ENCODE peak calls at places on chromosomes 11 and 22, in nine cellular contexts. P is CD8-positive, alpha-beta memory T cell; O is pancreas; Q is endodermal cell; M is ovary; I is body of pancreas; T is fibroblast of lung; V is AG04450; E is breast epithelium. R is an unnamed sample.

GRCh38 chr11:91081440-91082088 is 858.7 kb upstream of the CHORDC1 start:
- DNase-seq in P (no peak), O (no peak), Q (peak; percentile 52), M (no peak), I (no peak), T (peak; percentile 93), V (no peak), E (no peak), R (no peak)

GRCh38 chr11:11320820-11321219 is 32.2 kb downstream of the CSNK2A3 start:
- DNase-seq in P (no peak), O (no peak), Q (peak; percentile 57), M (no peak), I (no peak), T (no peak), V (no peak), E (no peak), R (no peak)

GRCh38 chr11:64729851-64730382 is 6.9 kb upstream of the NRXN2 start:
- DNase-seq in P (no peak), O (peak; percentile 67), Q (peak; percentile 98), M (no peak), I (peak; percentile 68), T (no peak), V (no peak), E (no peak), R (peak; percentile 55)

GRCh38 chr22:46727813-46728364 is 10.2 kb downstream of the CERK start:
- DNase-seq in P (no peak), O (peak; percentile 42), Q (no peak), M (no peak), I (no peak), T (no peak), V (no peak), E (no peak), R (no peak)

GRCh38 chr22:28023036-28023435 is 104.0 kb upstream of the PITPNB start:
- DNase-seq in P (no peak), O (no peak), Q (no peak), M (peak; percentile 7), I (no peak), T (no peak), V (no peak), E (no peak), R (no peak)

GRCh38 chr11:116882386-116882785 is 45.0 kb upstream of the APOA1 start:
- DNase-seq in P (no peak), O (no peak), Q (no peak), M (no peak), I (no peak), T (peak; percentile 88), V (peak; percentile 61), E (no peak), R (no peak)

GRCh38 chr11:15161746-15162145 is 47.0 kb downstream of the INSC start:
- DNase-seq in P (no peak), O (no peak), Q (no peak), M (no peak), I (no peak), T (peak; percentile 32), V (no peak), E (no peak), R (no peak)

GRCh38 chr11:105357764-105358163 is 218.2 kb upstream of the CARD18 start:
- DNase-seq in P (no peak), O (no peak), Q (no peak), M (no peak), I (peak; percentile 34), T (no peak), V (peak; percentile 1), E (no peak), R (no peak)

GRCh38 chr11:83070044-83070877 is 1.4 kb downstream of the RAB30 start:
- DNase-seq in P (no peak), O (no peak), Q (peak; percentile 67), M (no peak), I (no peak), T (peak; percentile 81), V (no peak), E (no peak), R (no peak)

GRCh38 chr11:119910056-119910455 is 181.1 kb upstream of the NECTIN1 start:
- DNase-seq in P (no peak), O (no peak), Q (no peak), M (no peak), I (peak; percentile 16), T (no peak), V (no peak), E (no peak), R (peak; percentile 73)
- H3K27me3 ChIP-seq in P (no peaks in the 10 kb centered on the region), O (no peaks in the 10 kb centered on the region), Q (no peaks in the 10 kb centered on the region), M (no peaks in the 10 kb centered on the region), I (no peaks in the 10 kb centered on the region), T (no peaks in the 10 kb centered on the region), V (peaks cover 5% of the 10 kb centered on the region), E (no peaks in the 10 kb centered on the region), R (no peaks in the 10 kb centered on the region)

DNA sequence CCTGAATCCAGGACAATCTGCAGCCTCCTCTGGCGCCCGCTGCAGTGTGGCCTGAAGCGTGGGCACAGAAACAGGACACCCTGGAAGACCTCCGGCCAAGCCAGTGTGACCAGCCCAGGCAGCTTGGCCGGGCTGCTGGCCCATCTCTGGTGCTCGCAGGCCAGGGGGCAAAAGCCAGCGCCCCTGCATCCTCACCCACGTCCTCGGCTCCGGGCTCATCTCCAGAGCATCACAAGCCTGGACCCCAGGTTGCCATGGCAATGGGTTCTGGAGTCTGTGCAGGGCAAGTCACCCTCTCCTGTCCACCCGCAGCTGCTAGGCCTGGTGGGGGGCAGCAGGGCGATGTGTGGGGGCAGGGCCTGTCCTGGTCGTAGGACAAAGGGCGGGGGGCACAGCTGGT is 9.3 kb upstream of the PDGFB start:
- DNase-seq in P (no peak), O (peak; percentile 70), Q (peak; percentile 62), M (no peak), I (no peak), T (no peak), V (no peak), E (no peak), R (no peak)
- H3K4me3 ChIP-seq in P (no peak overlapping the region), O (no peak overlapping the region), Q (no peak overlapping the region), M (no peak overlapping the region), I (no peak overlapping the region), T (no peak overlapping the region), V (no peak overlapping the region), E (no peak overlapping the region), R (no peak overlapping the region)

GRCh38 chr22:26958378-26958777 is 301.0 kb downstream of the MIAT start:
- DNase-seq in P (no peak), O (no peak), Q (no peak), M (no peak), I (no peak), T (no peak), V (no peak), E (no peak), R (no peak)

GRCh38 chr22:26952654-26953379 is 295.4 kb downstream of the MIAT start:
- DNase-seq in P (no peak), O (no peak), Q (peak; percentile 75), M (no peak), I (no peak), T (no peak), V (no peak), E (no peak), R (no peak)

GRCh38 chr22:26953380-26953807 is 296.0 kb downstream of the MIAT start:
- DNase-seq in P (no peak), O (no peak), Q (peak; percentile 77), M (no peak), I (no peak), T (no peak), V (no peak), E (no peak), R (no peak)

GRCh38 chr22:26957176-26957575 is 299.8 kb downstream of the MIAT start:
- DNase-seq in P (no peak), O (no peak), Q (no peak), M (no peak), I (no peak), T (no peak), V (no peak), E (no peak), R (no peak)

DNA sequence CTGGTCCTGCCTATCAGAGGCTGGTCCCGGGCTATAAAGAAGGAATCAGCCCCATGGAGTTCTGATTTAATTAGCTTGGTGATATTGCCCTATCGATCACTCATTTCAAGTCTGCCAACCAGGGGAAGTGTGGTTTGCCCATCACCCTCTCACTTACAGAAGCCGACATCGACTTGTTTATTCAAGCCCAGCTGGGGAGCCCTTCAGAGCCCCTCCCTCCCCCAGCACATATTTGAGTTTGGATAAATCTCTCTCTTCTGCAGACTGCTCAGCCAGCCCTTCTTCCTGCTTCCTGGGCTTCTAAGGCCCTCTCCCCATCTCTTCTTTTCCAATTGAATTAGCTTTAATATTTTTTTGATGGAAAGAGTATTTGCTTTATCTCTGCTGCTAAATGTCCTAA is 299.0 kb downstream of the MIAT start:
- DNase-seq in P (no peak), O (no peak), Q (no peak), M (no peak), I (no peak), T (no peak), V (no peak), E (no peak), R (no peak)
- H3K27me3 ChIP-seq in P (peaks cover 3% of the 10 kb centered on the region), O (no peaks in the 10 kb centered on the region), Q (peaks cover 20% of the 10 kb centered on the region), M (no peaks in the 10 kb centered on the region), I (no peaks in the 10 kb centered on the region), T (peaks cover 19% of the 10 kb centered on the region), V (peaks cover 32% of the 10 kb centered on the region), E (no peaks in the 10 kb centered on the region), R (no peaks in the 10 kb centered on the region)

GRCh38 chr11:118008271-118008903 is 22.2 kb downstream of the IL10RA start:
- DNase-seq in P (no peak), O (no peak), Q (no peak), M (no peak), I (no peak), T (no peak), V (no peak), E (no peak), R (no peak)

GRCh38 chr11:118007040-118007439 is 20.8 kb downstream of the IL10RA start:
- DNase-seq in P (no peak), O (no peak), Q (no peak), M (no peak), I (no peak), T (no peak), V (no peak), E (no peak), R (no peak)

GRCh38 chr11:118012083-118012669 is 26.0 kb downstream of the IL10RA start:
- DNase-seq in P (no peak), O (no peak), Q (no peak), M (no peak), I (no peak), T (no peak), V (no peak), E (no peak), R (no peak)

GRCh38 chr11:118010738-118011461 is 24.7 kb downstream of the IL10RA start:
- DNase-seq in P (no peak), O (no peak), Q (no peak), M (no peak), I (no peak), T (no peak), V (no peak), E (peak; percentile 35), R (peak; percentile 52)

DNA sequence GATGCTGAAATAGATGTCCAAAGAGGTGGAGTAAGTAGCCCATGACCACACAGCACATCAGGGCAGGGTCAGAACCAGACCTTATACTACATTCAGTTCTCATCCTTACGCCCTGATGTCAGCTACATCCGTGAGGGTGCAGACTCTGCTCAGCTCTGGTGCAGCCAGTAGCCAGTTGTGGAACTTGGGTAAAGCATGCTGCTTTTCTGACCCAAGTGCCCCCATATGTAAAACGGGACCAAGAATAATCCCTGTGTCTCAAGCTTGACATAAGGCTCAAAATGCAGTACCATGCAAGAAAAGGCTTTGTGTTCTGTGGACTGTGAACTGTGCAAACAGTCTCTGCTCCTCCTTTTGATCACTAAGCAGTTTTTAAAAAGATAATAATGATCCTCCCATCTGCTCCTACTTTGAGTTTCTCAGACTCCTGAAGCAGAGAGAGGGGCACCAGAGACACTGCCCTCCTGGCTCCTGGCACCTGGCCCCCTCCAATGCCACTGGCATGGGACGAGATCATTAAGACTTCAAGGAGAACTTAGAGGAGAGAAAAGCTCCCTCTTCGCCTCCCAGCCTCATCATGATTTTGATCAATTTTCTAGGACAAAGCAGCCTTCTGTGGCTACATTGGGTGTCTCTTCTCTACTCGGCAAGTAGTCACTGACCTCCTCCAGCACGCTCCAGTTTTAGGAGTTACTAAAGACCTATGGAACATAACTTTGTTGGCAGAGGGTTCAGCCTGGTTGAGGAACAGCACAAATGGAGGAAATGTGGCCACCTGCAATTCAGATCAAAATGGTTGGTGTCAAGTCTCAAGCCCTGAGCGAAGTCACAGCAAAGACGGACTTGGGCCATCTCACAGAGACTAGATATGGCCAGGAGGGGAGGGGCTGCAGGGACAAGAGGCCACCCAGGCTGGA is 23.9 kb downstream of the IL10RA start:
- DNase-seq in P (no peak), O (no peak), Q (no peak), M (no peak), I (no peak), T (no peak), V (no peak), E (no peak), R (no peak)
- H3K4me3 ChIP-seq in P (no peak overlapping the region), O (no peak overlapping the region), Q (no peak overlapping the region), M (no peak overlapping the region), I (no peak overlapping the region), T (no peak overlapping the region), V (no peak overlapping the region), E (no peak overlapping the region), R (no peak overlapping the region)